ENCODE peak calls at places on chromosomes 16 and 17, in six cellular contexts. W is GM13976; X is activated CD8-positive, alpha-beta T cell treated with anti-CD3 and anti-CD28 coated beads for 36 hours; R is skeletal muscle cell; M is amniotic stem cell; T is body of pancreas. U is an unnamed sample.

GRCh38 chr17:64412944-64413381 is 22.3 kb upstream of the PECAM1 start:
- DNase-seq in X (no peak), M (no peak), W (no peak), R (no peak), T (no peak), U (no peak)

GRCh38 chr16:10883004-10883403 is 6.0 kb downstream of the CIITA start:
- DNase-seq in X (no peak), W (no peak), M (no peak), R (no peak), T (peak), U (no peak)

GRCh38 chr16:56609463-56609921 is 1.1 kb downstream of the MT2A start:
- DNase-seq in W (peak), R (peak), T (peak), M (peak), X (peak), U (peak)

GRCh38 chr17:44128383-44128782 is 4.9 kb upstream of the HDAC5 start:
- DNase-seq in W (no peak), T (no peak), X (no peak), R (no peak), M (no peak), U (no peak)

GRCh38 chr17:80124351-80124981 is 22.5 kb downstream of the EIF4A3 start:
- DNase-seq in T (peak), R (no peak), M (no peak), X (no peak), W (peak), U (no peak)

GRCh38 chr17:17391575-17392370 is 85.0 kb upstream of the MED9 start:
- DNase-seq in T (no peak), X (peak), W (no peak), M (no peak), R (no peak), U (peak)

GRCh38 chr17:78407387-78407990 is 29.0 kb downstream of the PGS1 start:
- DNase-seq in M (no peak), T (peak), W (no peak), X (no peak), R (no peak), U (no peak)

GRCh38 chr16:83878838-83879237 is 20.1 kb upstream of the MLYCD start:
- DNase-seq in X (no peak), T (peak), M (peak), W (no peak), R (no peak), U (no peak)

GRCh38 chr17:67359960-67360817 is 6.2 kb downstream of the PSMD12 start:
- DNase-seq in X (peak), M (no peak), T (no peak), R (no peak), W (no peak), U (no peak)

GRCh38 chr17:81285179-81285878 is 9.8 kb downstream of the SLC38A10 start:
- DNase-seq in M (no peak), X (peak), R (no peak), W (peak), T (peak), U (peak)

GRCh38 chr16:68406458-68407041 is 41.8 kb downstream of the SMPD3 start:
- DNase-seq in R (no peak), W (no peak), M (no peak), T (no peak), X (no peak), U (no peak)

GRCh38 chr16:14486520-14487303 is 143.3 kb downstream of the PARN start:
- DNase-seq in W (no peak), X (no peak), R (peak), T (peak), M (peak), U (no peak)

GRCh38 chr17:14214271-14214670 is 22.4 kb downstream of the CDRT15 start:
- DNase-seq in W (no peak), T (no peak), R (no peak), M (no peak), X (no peak), U (no peak)

GRCh38 chr17:51748749-51749604 is 409.5 kb downstream of the CA10 start:
- DNase-seq in X (no peak), W (no peak), M (no peak), R (no peak), T (no peak), U (no peak)

GRCh38 chr16:64982581-64982980 is 139.3 kb downstream of the CDH11 start:
- DNase-seq in M (no peak), X (no peak), R (peak), W (no peak), T (no peak), U (no peak)

GRCh38 chr16:83353241-83353640 is 454.5 kb upstream of the HSBP1 start:
- DNase-seq in R (no peak), T (no peak), M (no peak), W (no peak), X (no peak), U (no peak)

GRCh38 chr17:81020767-81021497 is 14.0 kb upstream of the BAIAP2 start:
- DNase-seq in T (no peak), X (no peak), W (no peak), M (no peak), R (no peak), U (no peak)

GRCh38 chr16:68987734-68988457 is 117.6 kb upstream of the HAS3 start:
- DNase-seq in X (no peak), R (no peak), W (no peak), M (no peak), T (no peak), U (no peak)

GRCh38 chr16:49465661-49466528 is 92.3 kb downstream of the C16orf78 start:
- DNase-seq in T (no peak), W (no peak), R (no peak), X (no peak), M (no peak), U (no peak)

GRCh38 chr17:67994827-67995567 is 1.3 kb downstream of the C17orf58 start:
- DNase-seq in R (peak), X (no peak), W (no peak), T (peak), M (no peak), U (no peak)

GRCh38 chr16:79310734-79311133 is 289.8 kb downstream of the MAF start:
- DNase-seq in W (no peak), X (no peak), T (no peak), M (no peak), R (no peak), U (no peak)

GRCh38 chr16:74026373-74027281 is 270.0 kb upstream of the PSMD7 start:
- DNase-seq in M (no peak), W (no peak), T (no peak), R (no peak), X (no peak), U (no peak)

GRCh38 chr17:67322039-67322787 is 44.2 kb downstream of the PSMD12 start:
- DNase-seq in M (no peak), R (no peak), X (no peak), W (no peak), T (no peak), U (no peak)

GRCh38 chr17:32341141-32341856 is 674 bp downstream of the C17orf75 start:
- DNase-seq in R (no peak), T (peak), M (no peak), W (peak), X (peak), U (peak)

GRCh38 chr16:85006639-85007038 is 4.7 kb downstream of the ZDHHC7 start:
- DNase-seq in X (no peak), T (no peak), M (no peak), R (no peak), W (no peak), U (no peak)

GRCh38 chr17:13465678-13466077 is 136.1 kb downstream of the HS3ST3A1 start:
- DNase-seq in T (no peak), R (no peak), W (no peak), M (no peak), X (no peak), U (no peak)

GRCh38 chr16:83912152-83912948 is 13.4 kb downstream of the MLYCD start:
- DNase-seq in M (no peak), X (no peak), T (no peak), W (peak), R (no peak), U (no peak)

GRCh38 chr17:7717756-7718350 is 309 bp downstream of the DNAH2 start:
- DNase-seq in R (peak), X (peak), M (no peak), W (no peak), T (peak), U (no peak)

GRCh38 chr16:10402975-10403374 is 17.1 kb downstream of the ATF7IP2 start:
- DNase-seq in W (no peak), X (no peak), R (no peak), M (no peak), T (no peak), U (no peak)